ENCODE peak calls at places on chromosomes 4 and X, in four cellular contexts. Z is H9, S is sigmoid colon, T is thoracic aorta. G is an unnamed sample.

GRCh38 chrX:9842541-9842940 is 56.3 kb downstream of the SHROOM2 start:
- DNase-seq in Z (peak; percentile 39), S (no peak), T (no peak), G (no peak)

GRCh38 chr4:2799444-2799911 is 6.6 kb downstream of the SH3BP2 start:
- DNase-seq in Z (no peak), S (peak; percentile 71), T (peak; percentile 0), G (peak; percentile 7)

GRCh38 chr4:111494471-111494870 is 650.8 kb upstream of the FAM241A start:
- DNase-seq in Z (no peak), S (no peak), T (no peak), G (no peak)

GRCh38 chrX:65921363-65921762 is 118.5 kb downstream of the VSIG4 start:
- DNase-seq in Z (no peak), S (no peak), T (no peak), G (no peak)

GRCh38 chr4:130238121-130238520 is 1142.2 kb downstream of the C4orf33 start:
- DNase-seq in Z (no peak), S (no peak), T (no peak), G (no peak)

GRCh38 chrX:136865270-136866168 is 15.0 kb downstream of the RBMX start:
- DNase-seq in Z (no peak), S (no peak), T (no peak), G (no peak)

GRCh38 chrX:134459683-134460004 is 321 bp upstream of the HPRT1 start:
- DNase-seq in Z (no peak), S (no peak), T (no peak), G (no peak)

GRCh38 chr4:159014896-159015295 is 88.0 kb upstream of the RAPGEF2 start:
- DNase-seq in Z (no peak), S (no peak), T (no peak), G (no peak)

DNA sequence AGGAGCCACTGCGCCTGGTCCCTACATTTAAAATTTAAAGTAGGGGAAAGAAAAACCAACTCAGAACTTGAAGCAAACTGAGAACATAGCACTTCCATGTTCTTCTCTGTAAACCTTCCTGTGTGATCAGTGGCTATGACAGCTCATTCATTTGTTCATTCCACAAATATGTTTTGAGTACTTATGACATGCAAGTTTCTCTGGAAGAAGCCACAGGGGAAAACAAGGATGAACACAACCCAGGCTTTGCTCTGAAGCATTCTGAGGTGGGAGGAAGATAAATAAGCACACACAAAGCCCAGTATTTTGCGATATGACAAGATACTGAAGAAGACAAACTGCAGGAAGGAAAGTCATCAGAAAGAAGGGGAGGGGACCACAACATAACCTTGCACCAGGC is 96.4 kb downstream of the CHIC2 start:
- DNase-seq in Z (no peak), S (no peak), T (no peak), G (no peak)
- H3K27ac ChIP-seq in Z (no peak overlapping the region), S (no peak overlapping the region), T (no peak overlapping the region), G (no peak overlapping the region)

DNA sequence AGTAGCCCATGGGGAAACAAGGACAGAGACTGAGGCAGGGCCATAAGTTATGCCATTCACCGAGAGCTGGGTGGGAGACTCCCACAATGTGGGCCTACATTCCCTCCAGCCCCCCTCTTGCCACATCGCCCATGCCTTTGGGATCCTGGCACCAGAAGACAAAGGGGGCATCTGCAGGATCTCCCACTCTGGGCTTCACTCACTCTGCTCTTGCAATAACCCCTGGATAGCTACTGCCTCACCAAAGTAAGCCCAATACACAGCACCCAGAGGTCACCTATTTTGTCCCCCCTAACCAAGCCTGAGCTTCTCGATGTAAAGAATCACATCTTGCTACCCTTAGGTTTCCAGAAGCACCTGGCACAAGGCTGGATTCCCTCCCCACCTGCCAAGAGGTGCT is 741 bp upstream of the RTL5 start:
- DNase-seq in Z (no peak), S (no peak), T (no peak), G (no peak)
- H3K27ac ChIP-seq in Z (no peak overlapping the region), S (peak overlapping the region; percentile 83), T (peak overlapping the region; percentile 37), G (peak overlapping the region; percentile 76)

GRCh38 chr4:188399834-188400233 is 260.6 kb downstream of the TRIML1 start:
- DNase-seq in Z (peak; percentile 76), S (no peak), T (no peak), G (no peak)

GRCh38 chr4:188403272-188403671 is 264.0 kb downstream of the TRIML1 start:
- DNase-seq in Z (peak; percentile 56), S (no peak), T (no peak), G (no peak)

GRCh38 chr4:188396037-188396436 is 256.8 kb downstream of the TRIML1 start:
- DNase-seq in Z (no peak), S (no peak), T (no peak), G (no peak)

GRCh38 chr4:188400456-188400855 is 261.2 kb downstream of the TRIML1 start:
- DNase-seq in Z (no peak), S (no peak), T (no peak), G (no peak)
- H3K27ac ChIP-seq in Z (peak overlapping the region; percentile 70), S (no peak overlapping the region), T (no peak overlapping the region), G (no peak overlapping the region)

DNA sequence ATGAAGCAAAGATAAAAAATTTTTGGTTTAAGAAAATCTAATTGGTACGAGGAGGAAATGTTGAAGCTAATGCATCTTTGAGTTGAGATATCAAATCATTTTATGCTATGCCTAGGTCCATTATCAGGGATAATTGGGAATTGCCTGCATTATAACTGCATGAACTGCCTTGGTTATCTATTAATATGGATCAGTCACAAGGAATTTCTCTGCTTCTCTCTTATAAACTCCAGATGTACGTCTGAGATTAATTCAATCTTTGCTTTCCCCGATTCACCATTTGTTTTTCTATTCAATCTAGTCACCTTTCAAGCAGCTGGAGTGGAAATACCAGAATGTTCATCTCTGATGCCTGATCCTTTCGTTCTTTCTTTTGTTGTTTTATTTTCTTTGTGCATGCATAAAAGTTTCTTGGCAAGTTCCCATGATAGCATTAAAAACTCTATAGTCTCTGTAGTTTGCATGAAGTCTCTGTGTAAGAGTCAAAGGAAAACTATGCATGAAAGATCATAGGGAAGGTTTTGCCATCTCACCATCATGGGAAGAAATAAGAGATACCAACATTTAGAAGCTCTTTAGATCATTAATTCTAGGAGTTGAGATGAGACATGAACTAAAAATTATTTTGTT is 22.6 kb downstream of the SYNPO2 start:
- DNase-seq in Z (no peak), S (no peak), T (no peak), G (no peak)
- H3K27ac ChIP-seq in Z (no peak overlapping the region), S (peak overlapping the region; percentile 90), T (peak overlapping the region; percentile 55), G (peak overlapping the region; percentile 50)

GRCh38 chr4:184748251-184748652 is 14.4 kb upstream of the CENPU start:
- DNase-seq in Z (no peak), S (no peak), T (no peak), G (peak; percentile 61)

GRCh38 chr4:184745747-184746531 is 12.0 kb upstream of the CENPU start:
- DNase-seq in Z (peak; percentile 53), S (peak; percentile 89), T (no peak), G (peak; percentile 86)

GRCh38 chr4:184747034-184747830 is 13.3 kb upstream of the CENPU start:
- DNase-seq in Z (peak; percentile 55), S (no peak), T (no peak), G (no peak)

GRCh38 chr4:184744251-184744650 is 10.4 kb upstream of the CENPU start:
- DNase-seq in Z (no peak), S (no peak), T (no peak), G (peak; percentile 55)

GRCh38 chr4:184746532-184746870 is 12.6 kb upstream of the CENPU start:
- DNase-seq in Z (no peak), S (peak; percentile 88), T (no peak), G (peak; percentile 85)
- H3K27ac ChIP-seq in Z (no peak overlapping the region), S (peak overlapping the region; percentile 83), T (peak overlapping the region; percentile 88), G (peak overlapping the region; percentile 77)

DNA sequence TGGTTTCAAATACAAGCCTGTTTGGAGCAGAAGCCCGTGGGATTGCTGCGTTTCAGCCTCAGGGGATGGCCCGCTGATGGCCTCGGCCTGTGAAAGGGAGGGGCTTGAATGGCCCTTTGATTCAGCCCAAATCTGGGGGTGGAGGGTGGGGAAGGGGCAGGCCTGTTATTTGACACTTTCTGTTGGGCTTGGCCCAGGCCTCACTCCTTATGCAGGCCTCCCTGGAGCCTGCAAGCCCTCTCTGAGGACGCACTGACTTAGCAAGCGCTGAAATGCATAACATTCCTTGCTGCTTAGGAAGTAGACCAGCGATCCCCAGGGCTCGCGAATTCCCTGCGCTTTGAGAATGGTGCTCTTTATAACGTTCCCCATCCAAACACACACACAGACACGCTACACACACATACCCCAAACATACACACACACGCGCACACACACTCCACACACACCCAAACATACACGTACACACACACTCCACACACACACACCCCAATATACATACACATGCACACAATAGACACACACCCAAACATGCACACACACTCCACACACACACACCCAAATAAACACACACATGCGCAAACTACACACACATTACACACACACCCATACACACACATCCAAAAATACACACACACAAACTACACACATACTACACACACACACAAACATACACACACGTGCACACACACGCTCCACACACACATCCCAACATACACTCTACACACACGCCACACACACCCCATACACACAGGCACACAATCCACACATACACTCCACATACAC is 29.6 kb downstream of the TLR10 start:
- DNase-seq in Z (peak; percentile 97), S (peak; percentile 96), T (peak; percentile 66), G (peak; percentile 93)
- H3K27ac ChIP-seq in Z (peak overlapping the region; percentile 46), S (peak overlapping the region; percentile 77), T (peak overlapping the region; percentile 67), G (peak overlapping the region; percentile 55)

G was measured in ascending aorta.